ENCODE peak calls at places on chromosomes 13 and 19, in five cellular contexts. One of them, this sample, is unnamed.

GRCh38 chr13:42275506-42275905 is 3.6 kb downstream of the AKAP11 start:
- DNase-seq in CD4-positive, alpha-beta T cell: no peak
- DNase-seq in mucosa of gallbladder: no peak
- DNase-seq in NCI-H187: no peak
- DNase-seq in activated CD4-positive, alpha-beta T cell treated with anti-CD3 and anti-CD28 coated beads, Interleukin-2, amount 50 U/mL, for 1 hour: no peak
- DNase-seq in this sample: no peak

GRCh38 chr13:61765940-61766666 is 350.5 kb upstream of the PCDH20 start:
- DNase-seq in activated CD4-positive, alpha-beta T cell treated with anti-CD3 and anti-CD28 coated beads, Interleukin-2, amount 50 U/mL, for 1 hour: no peak
- DNase-seq in CD4-positive, alpha-beta T cell: no peak
- DNase-seq in mucosa of gallbladder: no peak
- DNase-seq in NCI-H187: no peak
- DNase-seq in this sample: no peak

GRCh38 chr13:72565893-72566292 is 161.5 kb downstream of the MZT1 start:
- DNase-seq in NCI-H187: no peak
- DNase-seq in CD4-positive, alpha-beta T cell: no peak
- DNase-seq in activated CD4-positive, alpha-beta T cell treated with anti-CD3 and anti-CD28 coated beads, Interleukin-2, amount 50 U/mL, for 1 hour: no peak
- DNase-seq in mucosa of gallbladder: no peak
- DNase-seq in this sample: no peak

GRCh38 chr19:11063434-11063833 is 25.8 kb upstream of the LDLR start:
- DNase-seq in activated CD4-positive, alpha-beta T cell treated with anti-CD3 and anti-CD28 coated beads, Interleukin-2, amount 50 U/mL, for 1 hour: no peak
- DNase-seq in NCI-H187: no peak
- DNase-seq in mucosa of gallbladder: no peak
- DNase-seq in CD4-positive, alpha-beta T cell: no peak
- DNase-seq in this sample: no peak

GRCh38 chr19:38676878-38677646 is 29.6 kb downstream of the ACTN4 start:
- DNase-seq in CD4-positive, alpha-beta T cell: no peak
- DNase-seq in NCI-H187: no peak
- DNase-seq in activated CD4-positive, alpha-beta T cell treated with anti-CD3 and anti-CD28 coated beads, Interleukin-2, amount 50 U/mL, for 1 hour: no peak
- DNase-seq in mucosa of gallbladder: no peak
- DNase-seq in this sample: no peak

GRCh38 chr13:52348983-52349780 is 56.8 kb downstream of the THSD1 start:
- DNase-seq in NCI-H187: no peak
- DNase-seq in CD4-positive, alpha-beta T cell: no peak
- DNase-seq in mucosa of gallbladder: no peak
- DNase-seq in activated CD4-positive, alpha-beta T cell treated with anti-CD3 and anti-CD28 coated beads, Interleukin-2, amount 50 U/mL, for 1 hour: no peak
- DNase-seq in this sample: peak; percentile 55

GRCh38 chr13:33968520-33969507 is 150.9 kb downstream of the RFC3 start:
- DNase-seq in mucosa of gallbladder: no peak
- DNase-seq in NCI-H187: no peak
- DNase-seq in CD4-positive, alpha-beta T cell: no peak
- DNase-seq in activated CD4-positive, alpha-beta T cell treated with anti-CD3 and anti-CD28 coated beads, Interleukin-2, amount 50 U/mL, for 1 hour: no peak
- DNase-seq in this sample: no peak

GRCh38 chr13:45107539-45107938 is 12.8 kb upstream of the GTF2F2 start:
- DNase-seq in mucosa of gallbladder: no peak
- DNase-seq in NCI-H187: no peak
- DNase-seq in activated CD4-positive, alpha-beta T cell treated with anti-CD3 and anti-CD28 coated beads, Interleukin-2, amount 50 U/mL, for 1 hour: no peak
- DNase-seq in CD4-positive, alpha-beta T cell: no peak
- DNase-seq in this sample: no peak

GRCh38 chr13:59461411-59461810 is 702.3 kb downstream of the DIAPH3 start:
- DNase-seq in mucosa of gallbladder: no peak
- DNase-seq in NCI-H187: no peak
- DNase-seq in CD4-positive, alpha-beta T cell: no peak
- DNase-seq in activated CD4-positive, alpha-beta T cell treated with anti-CD3 and anti-CD28 coated beads, Interleukin-2, amount 50 U/mL, for 1 hour: no peak
- DNase-seq in this sample: no peak

GRCh38 chr13:40193290-40194203 is 472.9 kb downstream of the FOXO1 start:
- DNase-seq in CD4-positive, alpha-beta T cell: no peak
- DNase-seq in activated CD4-positive, alpha-beta T cell treated with anti-CD3 and anti-CD28 coated beads, Interleukin-2, amount 50 U/mL, for 1 hour: no peak
- DNase-seq in mucosa of gallbladder: no peak
- DNase-seq in NCI-H187: no peak
- DNase-seq in this sample: no peak

GRCh38 chr19:43105496-43105895 is 23.0 kb upstream of the PSG2 start:
- DNase-seq in CD4-positive, alpha-beta T cell: no peak
- DNase-seq in mucosa of gallbladder: no peak
- DNase-seq in activated CD4-positive, alpha-beta T cell treated with anti-CD3 and anti-CD28 coated beads, Interleukin-2, amount 50 U/mL, for 1 hour: no peak
- DNase-seq in NCI-H187: no peak
- DNase-seq in this sample: no peak

GRCh38 chr13:25752957-25753540 is 298.8 kb downstream of the SHISA2 start:
- DNase-seq in activated CD4-positive, alpha-beta T cell treated with anti-CD3 and anti-CD28 coated beads, Interleukin-2, amount 50 U/mL, for 1 hour: no peak
- DNase-seq in mucosa of gallbladder: peak; percentile 33
- DNase-seq in CD4-positive, alpha-beta T cell: no peak
- DNase-seq in NCI-H187: no peak
- DNase-seq in this sample: peak; percentile 19

GRCh38 chr19:35671818-35672217 is 5.5 kb downstream of the UPK1A start:
- DNase-seq in NCI-H187: no peak
- DNase-seq in activated CD4-positive, alpha-beta T cell treated with anti-CD3 and anti-CD28 coated beads, Interleukin-2, amount 50 U/mL, for 1 hour: no peak
- DNase-seq in CD4-positive, alpha-beta T cell: no peak
- DNase-seq in mucosa of gallbladder: peak; percentile 39
- DNase-seq in this sample: no peak

GRCh38 chr13:106534844-106535551 is 464 bp downstream of the EFNB2 start:
- DNase-seq in NCI-H187: peak; percentile 51
- DNase-seq in mucosa of gallbladder: no peak
- DNase-seq in activated CD4-positive, alpha-beta T cell treated with anti-CD3 and anti-CD28 coated beads, Interleukin-2, amount 50 U/mL, for 1 hour: peak; percentile 7
- DNase-seq in CD4-positive, alpha-beta T cell: peak; percentile 19
- DNase-seq in this sample: no peak

GRCh38 chr13:35961002-35961401 is 170.2 kb downstream of the DCLK1 start:
- DNase-seq in mucosa of gallbladder: no peak
- DNase-seq in CD4-positive, alpha-beta T cell: no peak
- DNase-seq in NCI-H187: no peak
- DNase-seq in activated CD4-positive, alpha-beta T cell treated with anti-CD3 and anti-CD28 coated beads, Interleukin-2, amount 50 U/mL, for 1 hour: no peak
- DNase-seq in this sample: no peak

GRCh38 chr13:74761794-74762193 is 627.6 kb upstream of the KLF12 start:
- DNase-seq in activated CD4-positive, alpha-beta T cell treated with anti-CD3 and anti-CD28 coated beads, Interleukin-2, amount 50 U/mL, for 1 hour: no peak
- DNase-seq in mucosa of gallbladder: no peak
- DNase-seq in NCI-H187: no peak
- DNase-seq in CD4-positive, alpha-beta T cell: no peak
- DNase-seq in this sample: no peak

GRCh38 chr19:29943615-29944014 is 1.6 kb downstream of the URI1 start:
- DNase-seq in mucosa of gallbladder: no peak
- DNase-seq in NCI-H187: no peak
- DNase-seq in CD4-positive, alpha-beta T cell: no peak
- DNase-seq in activated CD4-positive, alpha-beta T cell treated with anti-CD3 and anti-CD28 coated beads, Interleukin-2, amount 50 U/mL, for 1 hour: no peak
- DNase-seq in this sample: no peak

GRCh38 chr13:77620138-77620537 is 77.3 kb upstream of the SLAIN1 start:
- DNase-seq in mucosa of gallbladder: no peak
- DNase-seq in CD4-positive, alpha-beta T cell: no peak
- DNase-seq in NCI-H187: no peak
- DNase-seq in activated CD4-positive, alpha-beta T cell treated with anti-CD3 and anti-CD28 coated beads, Interleukin-2, amount 50 U/mL, for 1 hour: no peak
- DNase-seq in this sample: no peak

GRCh38 chr19:2719910-2720776 is 1.0 kb downstream of the DIRAS1 start:
- DNase-seq in NCI-H187: no peak
- DNase-seq in mucosa of gallbladder: no peak
- DNase-seq in CD4-positive, alpha-beta T cell: no peak
- DNase-seq in activated CD4-positive, alpha-beta T cell treated with anti-CD3 and anti-CD28 coated beads, Interleukin-2, amount 50 U/mL, for 1 hour: no peak
- DNase-seq in this sample: no peak

GRCh38 chr19:37243206-37243632 is 25.2 kb downstream of the ZNF383 start:
- DNase-seq in NCI-H187: no peak
- DNase-seq in CD4-positive, alpha-beta T cell: no peak
- DNase-seq in activated CD4-positive, alpha-beta T cell treated with anti-CD3 and anti-CD28 coated beads, Interleukin-2, amount 50 U/mL, for 1 hour: no peak
- DNase-seq in mucosa of gallbladder: no peak
- DNase-seq in this sample: no peak

GRCh38 chr13:28353679-28354078 is 141.2 kb downstream of the FLT1 start:
- DNase-seq in NCI-H187: no peak
- DNase-seq in mucosa of gallbladder: no peak
- DNase-seq in activated CD4-positive, alpha-beta T cell treated with anti-CD3 and anti-CD28 coated beads, Interleukin-2, amount 50 U/mL, for 1 hour: no peak
- DNase-seq in CD4-positive, alpha-beta T cell: no peak
- DNase-seq in this sample: no peak

GRCh38 chr13:109211616-109212015 is 574.8 kb downstream of the IRS2 start:
- DNase-seq in CD4-positive, alpha-beta T cell: no peak
- DNase-seq in activated CD4-positive, alpha-beta T cell treated with anti-CD3 and anti-CD28 coated beads, Interleukin-2, amount 50 U/mL, for 1 hour: no peak
- DNase-seq in NCI-H187: no peak
- DNase-seq in mucosa of gallbladder: no peak
- DNase-seq in this sample: peak; percentile 8

GRCh38 chr19:32896516-32897214 is 27.1 kb upstream of the SLC7A9 start:
- DNase-seq in activated CD4-positive, alpha-beta T cell treated with anti-CD3 and anti-CD28 coated beads, Interleukin-2, amount 50 U/mL, for 1 hour: no peak
- DNase-seq in CD4-positive, alpha-beta T cell: no peak
- DNase-seq in NCI-H187: no peak
- DNase-seq in mucosa of gallbladder: no peak
- DNase-seq in this sample: peak; percentile 6

GRCh38 chr13:66659291-66660012 is 570.7 kb downstream of the PCDH9 start:
- DNase-seq in NCI-H187: no peak
- DNase-seq in activated CD4-positive, alpha-beta T cell treated with anti-CD3 and anti-CD28 coated beads, Interleukin-2, amount 50 U/mL, for 1 hour: no peak
- DNase-seq in mucosa of gallbladder: no peak
- DNase-seq in CD4-positive, alpha-beta T cell: no peak
- DNase-seq in this sample: no peak

GRCh38 chr13:24623141-24623665 is 57.0 kb upstream of the ATP12A start:
- DNase-seq in CD4-positive, alpha-beta T cell: no peak
- DNase-seq in NCI-H187: no peak
- DNase-seq in mucosa of gallbladder: no peak
- DNase-seq in activated CD4-positive, alpha-beta T cell treated with anti-CD3 and anti-CD28 coated beads, Interleukin-2, amount 50 U/mL, for 1 hour: no peak
- DNase-seq in this sample: no peak

GRCh38 chr13:106197506-106197905 is 338.0 kb downstream of the EFNB2 start:
- DNase-seq in CD4-positive, alpha-beta T cell: no peak
- DNase-seq in mucosa of gallbladder: no peak
- DNase-seq in NCI-H187: no peak
- DNase-seq in activated CD4-positive, alpha-beta T cell treated with anti-CD3 and anti-CD28 coated beads, Interleukin-2, amount 50 U/mL, for 1 hour: no peak
- DNase-seq in this sample: no peak

GRCh38 chr13:90084684-90085290 is 1262.7 kb upstream of the MIR17HG start:
- DNase-seq in CD4-positive, alpha-beta T cell: no peak
- DNase-seq in NCI-H187: no peak
- DNase-seq in mucosa of gallbladder: no peak
- DNase-seq in activated CD4-positive, alpha-beta T cell treated with anti-CD3 and anti-CD28 coated beads, Interleukin-2, amount 50 U/mL, for 1 hour: no peak
- DNase-seq in this sample: peak; percentile 9

GRCh38 chr19:5048727-5049553 is 80.0 kb downstream of the KDM4B start:
- DNase-seq in activated CD4-positive, alpha-beta T cell treated with anti-CD3 and anti-CD28 coated beads, Interleukin-2, amount 50 U/mL, for 1 hour: no peak
- DNase-seq in mucosa of gallbladder: no peak
- DNase-seq in NCI-H187: no peak
- DNase-seq in CD4-positive, alpha-beta T cell: no peak
- DNase-seq in this sample: no peak

GRCh38 chr13:66915596-66916185 is 314.4 kb downstream of the PCDH9 start:
- DNase-seq in NCI-H187: no peak
- DNase-seq in activated CD4-positive, alpha-beta T cell treated with anti-CD3 and anti-CD28 coated beads, Interleukin-2, amount 50 U/mL, for 1 hour: no peak
- DNase-seq in CD4-positive, alpha-beta T cell: no peak
- DNase-seq in mucosa of gallbladder: no peak
- DNase-seq in this sample: no peak

GRCh38 chr13:79245937-79246574 is 160.0 kb downstream of the RBM26 start:
- DNase-seq in activated CD4-positive, alpha-beta T cell treated with anti-CD3 and anti-CD28 coated beads, Interleukin-2, amount 50 U/mL, for 1 hour: no peak
- DNase-seq in mucosa of gallbladder: no peak
- DNase-seq in NCI-H187: no peak
- DNase-seq in CD4-positive, alpha-beta T cell: no peak
- DNase-seq in this sample: no peak

GRCh38 chr13:22451345-22451744 is 729.4 kb upstream of the SGCG start:
- DNase-seq in CD4-positive, alpha-beta T cell: no peak
- DNase-seq in activated CD4-positive, alpha-beta T cell treated with anti-CD3 and anti-CD28 coated beads, Interleukin-2, amount 50 U/mL, for 1 hour: no peak
- DNase-seq in mucosa of gallbladder: no peak
- DNase-seq in NCI-H187: no peak
- DNase-seq in this sample: no peak

GRCh38 chr19:46579286-46579944 is 21.7 kb upstream of the CALM3 start:
- DNase-seq in mucosa of gallbladder: no peak
- DNase-seq in CD4-positive, alpha-beta T cell: peak; percentile 40
- DNase-seq in NCI-H187: no peak
- DNase-seq in activated CD4-positive, alpha-beta T cell treated with anti-CD3 and anti-CD28 coated beads, Interleukin-2, amount 50 U/mL, for 1 hour: peak; percentile 47
- DNase-seq in this sample: no peak

GRCh38 chr19:43913383-43913782 is 21.7 kb downstream of the ZNF45 start:
- DNase-seq in activated CD4-positive, alpha-beta T cell treated with anti-CD3 and anti-CD28 coated beads, Interleukin-2, amount 50 U/mL, for 1 hour: no peak
- DNase-seq in CD4-positive, alpha-beta T cell: no peak
- DNase-seq in mucosa of gallbladder: no peak
- DNase-seq in NCI-H187: no peak
- DNase-seq in this sample: no peak

GRCh38 chr19:19545707-19546106 is 7.6 kb downstream of the CILP2 start:
- DNase-seq in activated CD4-positive, alpha-beta T cell treated with anti-CD3 and anti-CD28 coated beads, Interleukin-2, amount 50 U/mL, for 1 hour: no peak
- DNase-seq in NCI-H187: no peak
- DNase-seq in mucosa of gallbladder: no peak
- DNase-seq in CD4-positive, alpha-beta T cell: no peak
- DNase-seq in this sample: no peak